ENCODE peak calls at places on chromosomes 7 and 10, in eight cellular contexts. L is left ventricle myocardium inferior; A is neural progenitor cell; M is effector memory CD4-positive, alpha-beta T cell; R is body of pancreas; B is mesendoderm; F is cardiac muscle cell; S is fibroblast of lung. K is an unnamed sample. For H3K4me1, the result is how much of the 10 kb centered on the place peaks cover.

GRCh38 chr7:50957427-50957826 is 174.7 kb upstream of the GRB10 start:
- DNase-seq in L (no peak), M (no peak), R (no peak), F (no peak), S (no peak), A (no peak), B (peak), K (no peak)

GRCh38 chr7:82358009-82358578 is 85.5 kb downstream of the CACNA2D1 start:
- DNase-seq in F (no peak), B (no peak), A (no peak), M (no peak), S (no peak), R (no peak), L (no peak), K (no peak)

GRCh38 chr10:60835005-60835404 is 56.7 kb downstream of the CDK1 start:
- DNase-seq in B (no peak), F (no peak), S (no peak), M (no peak), R (no peak), A (no peak), L (no peak), K (no peak)

GRCh38 chr7:151862606-151863381 is 14.1 kb downstream of the PRKAG2 start:
- DNase-seq in L (no peak), S (no peak), M (no peak), F (no peak), R (no peak), B (no peak), A (no peak), K (no peak)

GRCh38 chr10:33236916-33237315 is 97.6 kb downstream of the NRP1 start:
- DNase-seq in S (peak), M (no peak), R (no peak), L (no peak), F (no peak), A (no peak), B (peak), K (no peak)

GRCh38 chr10:14382022-14382421 is 51.3 kb upstream of the FRMD4A start:
- DNase-seq in M (no peak), L (no peak), A (no peak), R (no peak), F (no peak), S (peak), B (no peak), K (no peak)

GRCh38 chr10:70503776-70504175 is 25.2 kb downstream of the PALD1 start:
- DNase-seq in F (no peak), A (no peak), L (no peak), M (no peak), S (no peak), R (no peak), B (no peak), K (no peak)

GRCh38 chr10:122878799-122879338 is 512 bp downstream of the FAM24B start:
- DNase-seq in L (no peak), A (no peak), M (no peak), B (no peak), R (peak), F (no peak), S (no peak), K (peak)

GRCh38 chr7:158403013-158403821 is 184.4 kb downstream of the PTPRN2 start:
- DNase-seq in F (no peak), S (no peak), L (no peak), R (no peak), A (no peak), M (no peak), B (no peak), K (no peak)

GRCh38 chr10:88865281-88865876 is 13.7 kb upstream of the ANKRD22 start:
- DNase-seq in B (no peak), L (no peak), A (no peak), S (no peak), R (no peak), M (no peak), F (no peak), K (peak)

GRCh38 chr10:4131407-4132215 is 346.6 kb upstream of the KLF6 start:
- DNase-seq in S (peak), B (no peak), L (no peak), F (no peak), A (no peak), R (no peak), M (no peak), K (peak)

GRCh38 chr7:27188666-27189559 is 3.9 kb upstream of the HOXA11 start:
- DNase-seq in M (no peak), L (no peak), R (peak), F (no peak), A (no peak), S (no peak), B (peak), K (no peak)

GRCh38 chr7:150381096-150381495 is 2.0 kb downstream of the ZNF775 start:
- DNase-seq in F (no peak), R (no peak), S (no peak), L (no peak), A (peak), B (no peak), M (no peak), K (no peak)

GRCh38 chr10:13820591-13821377 is 234.0 kb downstream of the PRPF18 start:
- DNase-seq in B (no peak), S (no peak), L (peak), A (peak), M (no peak), F (no peak), R (no peak), K (no peak)

GRCh38 chr7:39085590-39086049 is 107.9 kb downstream of the POU6F2 start:
- DNase-seq in L (no peak), F (peak), S (no peak), M (no peak), A (peak), B (peak), R (no peak), K (no peak)

GRCh38 chr10:31847518-31847917 is 81.1 kb downstream of the ARHGAP12 start:
- DNase-seq in A (no peak), L (no peak), R (no peak), S (no peak), F (no peak), M (no peak), B (no peak), K (no peak)

GRCh38 chr7:129741011-129741410 is 129.5 kb downstream of the NRF1 start:
- DNase-seq in R (no peak), M (no peak), S (no peak), F (no peak), B (no peak), L (no peak), A (no peak), K (no peak)

GRCh38 chr7:21603972-21604749 is 61.3 kb downstream of the DNAH11 start:
- DNase-seq in M (no peak), F (no peak), B (no peak), A (no peak), L (no peak), S (no peak), R (no peak), K (no peak)

GRCh38 chr7:82677493-82677892 is 233.9 kb upstream of the CACNA2D1 start:
- DNase-seq in R (no peak), M (peak), A (no peak), S (peak), L (no peak), B (peak), F (peak), K (peak)

GRCh38 chr7:149719912-149720335 is 53.5 kb downstream of the ZNF467 start:
- DNase-seq in F (no peak), S (no peak), R (no peak), M (no peak), L (no peak), B (peak), A (no peak), K (no peak)

GRCh38 chr10:119131512-119132240 is 27.8 kb downstream of the DENND10 start:
- DNase-seq in R (no peak), S (no peak), F (no peak), L (no peak), M (no peak), B (no peak), A (no peak), K (peak)

GRCh38 chr7:145902123-145902522 is 214.5 kb upstream of the CNTNAP2 start:
- DNase-seq in B (peak), M (no peak), S (no peak), L (no peak), F (no peak), A (peak), R (no peak), K (no peak)

GRCh38 chr10:35236739-35237138 is 99.6 kb upstream of the CCNY start:
- DNase-seq in B (no peak), R (no peak), A (peak), F (peak), L (no peak), M (no peak), S (peak), K (no peak)

GRCh38 chr10:17454801-17455520 is 566 bp upstream of the ST8SIA6 start:
- DNase-seq in L (no peak), F (no peak), M (no peak), A (no peak), S (no peak), R (no peak), B (peak), K (no peak)

GRCh38 chr7:105581066-105581811 is at the start of gene EFCAB10:
- DNase-seq in A (peak), M (peak), F (peak), S (peak), B (peak), R (peak), L (peak), K (peak)

GRCh38 chr7:92904292-92905131 is 68.1 kb upstream of the CDK6 start:
- DNase-seq in B (peak), S (peak), F (no peak), A (no peak), L (no peak), M (peak), R (no peak), K (peak)

GRCh38 chr7:131109011-131109756 is 218.5 kb upstream of the MKLN1 start:
- DNase-seq in F (no peak), L (no peak), A (no peak), B (no peak), M (no peak), S (peak), R (no peak), K (no peak)

GRCh38 chr10:101165736-101166135 is 34.6 kb downstream of the TLX1 start:
- DNase-seq in L (no peak), F (no peak), M (no peak), B (no peak), S (no peak), A (no peak), R (no peak), K (no peak)

GRCh38 chr7:114645451-114645850 is 230.8 kb downstream of the FOXP2 start:
- DNase-seq in L (no peak), F (no peak), B (no peak), A (peak), S (no peak), R (no peak), M (no peak), K (no peak)

GRCh38 chr7:151081170-151082101 is 827 bp upstream of the FASTK start:
- DNase-seq in M (no peak), F (no peak), R (no peak), B (peak), S (peak), A (peak), L (no peak), K (peak)

GRCh38 chr7:151251328-151251925 is 2.9 kb upstream of the SMARCD3 start:
- DNase-seq in B (no peak), A (no peak), F (peak), L (peak), S (peak), M (no peak), R (peak), K (no peak)

GRCh38 chr10:27223964-27224363 is 16.6 kb downstream of the ACBD5 start:
- DNase-seq in R (peak), A (peak), F (peak), L (no peak), M (no peak), S (peak), B (peak), K (peak)

GRCh38 chr7:651032-651728 is 75.3 kb upstream of the DNAAF5 start:
- DNase-seq in R (no peak), M (peak), B (no peak), S (no peak), A (no peak), L (no peak), F (no peak), K (no peak)

GRCh38 chr7:33814958-33815735 is 90.2 kb upstream of the BMPER start:
- DNase-seq in M (no peak), L (no peak), A (no peak), R (no peak), S (no peak), F (no peak), B (no peak), K (no peak)

GRCh38 chr10:72087969-72088878 is at the start of gene SPOCK2:
- DNase-seq in M (peak), B (peak), A (peak), L (no peak), R (no peak), F (no peak), S (no peak), K (peak)

GRCh38 chr10:72090326-72090725 is 2.0 kb upstream of the SPOCK2 start:
- DNase-seq in L (no peak), M (no peak), B (no peak), A (no peak), R (no peak), F (no peak), S (no peak), K (no peak)

GRCh38 chr10:72087392-72087968 is 871 bp downstream of the SPOCK2 start:
- DNase-seq in M (no peak), L (no peak), B (no peak), S (no peak), F (no peak), A (peak), R (no peak), K (no peak)

GRCh38 chr10:72089618-72090017 is 1.3 kb upstream of the SPOCK2 start:
- DNase-seq in L (no peak), A (no peak), B (no peak), S (no peak), R (no peak), F (no peak), M (no peak), K (peak)

DNA sequence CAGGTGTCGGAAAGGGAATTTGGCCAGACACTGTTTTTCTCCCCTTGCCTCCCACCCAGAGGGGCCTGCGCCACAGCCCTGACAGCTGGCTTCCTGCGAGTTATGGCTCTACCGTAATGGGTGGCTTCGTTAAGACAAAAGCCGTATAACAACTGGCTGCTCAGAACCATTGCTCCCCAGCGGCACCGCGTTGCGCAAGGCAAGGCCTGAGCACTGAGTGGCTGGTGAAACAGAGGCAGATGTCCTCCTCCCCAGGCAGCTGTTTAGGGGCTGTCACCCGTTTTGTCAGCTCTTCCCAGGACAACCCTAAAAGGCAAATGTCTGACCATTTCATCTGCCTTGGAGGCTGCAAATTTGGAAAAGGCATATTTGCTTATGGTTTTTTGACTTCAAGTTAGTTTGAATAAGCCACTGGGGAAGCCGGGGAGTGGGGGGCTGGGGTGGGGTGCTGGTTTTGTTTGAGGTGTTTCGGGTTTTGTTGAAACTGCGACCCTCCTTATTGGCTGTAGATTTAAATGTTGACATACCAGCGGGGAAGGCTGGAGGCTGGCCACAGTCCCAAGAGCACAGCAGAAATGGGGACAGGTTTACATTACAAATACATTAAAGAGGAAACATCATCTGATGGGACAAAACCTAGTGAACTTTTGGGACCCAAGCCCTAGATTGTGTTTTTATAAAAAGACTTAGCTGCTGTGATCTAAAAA is 681 bp upstream of the SPOCK2 start:
- DNase-seq in B (peak), F (no peak), R (no peak), S (no peak), L (peak), A (peak), M (peak), K (no peak)
- H3K4me3 ChIP-seq in B (no peak), F (no peak), R (no peak), S (no peak), L (peak), A (peak), M (peak), K (no peak)

DNA sequence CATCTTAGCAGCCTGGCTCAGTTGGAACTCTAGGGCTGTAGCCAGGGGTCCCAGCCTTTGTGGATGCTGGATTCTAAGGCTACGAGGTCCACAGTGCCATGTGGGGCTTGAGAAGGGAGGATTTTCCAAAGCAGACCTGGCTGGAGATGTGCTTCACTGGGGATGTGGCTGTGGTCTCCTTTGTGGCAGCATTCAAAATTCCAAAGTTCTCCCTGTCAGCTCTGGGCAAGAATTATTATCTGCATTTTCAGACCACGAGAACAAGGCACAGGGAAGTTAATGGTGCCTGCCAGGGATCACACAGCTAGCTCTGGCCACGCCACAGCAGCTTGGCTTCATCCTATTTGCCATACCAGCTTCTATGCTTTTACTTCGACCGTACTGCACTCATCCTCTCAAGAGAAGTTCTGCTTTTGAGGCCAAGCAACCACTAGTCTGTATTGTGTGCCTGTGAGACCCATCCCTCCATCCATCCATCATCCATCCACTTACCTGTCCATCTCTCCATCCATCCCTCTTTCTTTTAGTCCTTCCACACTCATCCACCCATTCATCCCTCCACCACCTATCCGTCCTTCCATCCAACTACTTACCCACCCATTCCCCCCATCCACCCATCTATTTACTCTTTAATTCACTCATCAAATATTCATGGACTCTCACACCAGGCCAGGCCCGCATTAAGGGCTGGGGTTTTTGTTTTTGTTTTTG is 71.5 kb downstream of the ZMIZ1 start:
- DNase-seq in R (no peak), A (no peak), B (no peak), S (peak), M (no peak), L (no peak), F (no peak), K (no peak)
- H3K4me1 ChIP-seq in R (under half), A (half or more), B (under half), S (half or more), M (under half), L (half or more), F (half or more), K (under half)

GRCh38 chr7:91066627-91067026 is 197.6 kb upstream of the FZD1 start:
- DNase-seq in R (no peak), L (no peak), B (peak), S (no peak), M (no peak), A (peak), F (no peak), K (no peak)
- H3K4me3 ChIP-seq in R (no peak), L (no peak), B (no peak), S (no peak), M (no peak), A (no peak), F (no peak), K (no peak)

GRCh38 chr10:125135771-125136035 is 24.7 kb downstream of the CTBP2 start:
- DNase-seq in M (no peak), L (no peak), A (no peak), R (no peak), S (no peak), F (no peak), B (no peak), K (no peak)

GRCh38 chr10:125133706-125134482 is 26.5 kb downstream of the CTBP2 start:
- DNase-seq in F (no peak), S (no peak), L (no peak), B (no peak), R (no peak), A (peak), M (no peak), K (no peak)

GRCh38 chr10:125134916-125135770 is 25.2 kb downstream of the CTBP2 start:
- DNase-seq in S (no peak), R (peak), M (no peak), A (no peak), B (no peak), F (no peak), L (no peak), K (peak)

GRCh38 chr10:125136087-125136486 is 24.3 kb downstream of the CTBP2 start:
- DNase-seq in A (no peak), L (no peak), B (no peak), S (no peak), F (no peak), M (no peak), R (no peak), K (no peak)

DNA sequence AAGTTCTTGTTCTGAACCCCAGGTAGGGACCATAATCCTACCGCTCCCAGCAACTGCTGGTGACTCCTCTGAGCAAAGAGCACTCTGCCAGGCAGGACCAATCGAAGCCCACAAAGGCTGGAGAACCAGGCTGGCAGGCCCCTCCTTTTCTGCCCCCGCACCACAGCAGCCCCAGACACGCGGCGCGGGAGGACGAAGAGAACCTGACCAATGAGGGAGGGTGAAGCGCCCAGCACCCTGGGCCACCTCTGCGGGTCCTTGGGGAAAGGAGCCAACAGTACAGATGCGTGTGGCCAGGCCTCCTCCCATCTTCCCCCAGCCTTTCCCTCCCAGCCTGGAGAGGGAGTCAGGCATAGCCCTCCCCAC is 25.9 kb downstream of the CTBP2 start:
- DNase-seq in M (no peak), L (no peak), A (no peak), R (peak), S (no peak), B (no peak), F (no peak), K (peak)
- H3K4me1 ChIP-seq in M (under half), L (half or more), A (half or more), R (half or more), S (under half), B (under half), F (under half), K (under half)

DNA sequence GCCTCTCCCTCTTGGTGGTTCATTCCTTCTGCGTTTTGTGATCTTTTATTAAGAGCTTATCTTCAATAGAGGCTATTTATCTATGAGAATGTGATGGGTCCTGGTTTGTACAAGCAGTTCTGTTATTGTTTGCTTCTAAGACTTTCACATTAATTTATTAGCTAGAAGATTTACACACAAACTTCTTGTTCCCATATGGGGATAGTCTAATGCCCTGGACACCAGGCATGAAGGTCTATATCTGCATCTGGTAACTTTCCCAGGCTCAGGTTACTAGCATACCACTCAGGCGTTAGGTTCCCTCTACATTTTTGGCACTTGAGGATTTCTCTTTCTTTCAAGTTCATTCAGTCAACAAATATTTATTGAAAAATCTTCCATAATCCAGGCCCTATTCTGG is 7.7 kb downstream of the XPNPEP1 start:
- DNase-seq in A (no peak), M (no peak), L (no peak), B (no peak), R (peak), F (no peak), S (peak), K (no peak)
- H3K4me3 ChIP-seq in A (no peak), M (no peak), L (no peak), B (no peak), R (no peak), F (no peak), S (no peak), K (no peak)

DNA sequence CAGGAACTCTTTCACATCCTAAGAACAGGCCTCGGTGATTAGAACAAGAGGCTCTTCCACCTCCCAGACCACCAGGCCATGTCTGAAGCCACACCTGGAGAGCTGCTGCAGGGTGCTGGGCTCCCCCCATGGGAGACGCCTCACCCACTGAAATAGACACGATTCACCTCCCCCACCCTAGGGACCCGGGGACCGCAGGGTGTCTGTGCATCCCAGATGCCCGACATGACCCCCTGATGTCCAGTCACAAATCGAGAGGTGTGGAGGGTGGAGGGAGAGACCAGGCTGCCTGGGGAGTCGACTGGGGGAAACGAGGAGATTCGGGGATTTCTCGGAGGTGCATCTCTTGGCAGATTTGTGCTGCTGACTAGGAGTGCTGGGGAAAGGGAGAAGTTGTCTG is 31.0 kb downstream of the CNPY1 start:
- DNase-seq in R (no peak), B (no peak), S (no peak), M (no peak), F (no peak), L (no peak), A (no peak), K (no peak)
- H3K4me1 ChIP-seq in R (under half), B (under half), S (under half), M (under half), F (under half), L (under half), A (under half), K (under half)

K was measured in small intestine.